ENCODE peak calls at places on chromosome 21, in eight cellular contexts. X, D, P, I, B, Y, E and R are unnamed samples.

GRCh38 chr21:44874497-44875331 is 1.2 kb upstream of the PTTG1IP start:
- DNase-seq in X (no peak), D (peak), P (peak), I (peak), B (peak), Y (peak), E (no peak), R (peak)

GRCh38 chr21:42703936-42704335 is 50.5 kb downstream of the PDE9A start:
- DNase-seq in X (no peak), D (no peak), P (no peak), I (no peak), B (peak), Y (no peak), E (no peak), R (no peak)

GRCh38 chr21:45266518-45267389 is 20.9 kb downstream of the POFUT2 start:
- DNase-seq in X (no peak), D (no peak), P (no peak), I (no peak), B (peak), Y (no peak), E (no peak), R (peak)

GRCh38 chr21:45844181-45844580 is 137.4 kb upstream of the COL6A1 start:
- DNase-seq in X (no peak), D (no peak), P (no peak), I (no peak), B (peak), Y (no peak), E (no peak), R (no peak)

GRCh38 chr21:45543710-45544448 is 1.6 kb upstream of the SLC19A1 start:
- DNase-seq in X (no peak), D (no peak), P (no peak), I (no peak), B (peak), Y (no peak), E (no peak), R (peak)

GRCh38 chr21:38503588-38503987 is 5.3 kb upstream of the ERG start:
- DNase-seq in X (no peak), D (peak), P (no peak), I (no peak), B (no peak), Y (no peak), E (no peak), R (no peak)

GRCh38 chr21:45482899-45483821 is 59.1 kb downstream of the SLC19A1 start:
- DNase-seq in X (no peak), D (no peak), P (no peak), I (peak), B (no peak), Y (no peak), E (no peak), R (no peak)

GRCh38 chr21:33937931-33938339 is 22.3 kb upstream of the ATP5PO start:
- DNase-seq in X (no peak), D (no peak), P (no peak), I (peak), B (no peak), Y (no peak), E (no peak), R (peak)

GRCh38 chr21:14617836-14618235 is 71.7 kb upstream of the SAMSN1 start:
- DNase-seq in X (no peak), D (no peak), P (no peak), I (no peak), B (no peak), Y (peak), E (no peak), R (no peak)

GRCh38 chr21:19433623-19434022 is 1030.0 kb upstream of the TMPRSS15 start:
- DNase-seq in X (no peak), D (no peak), P (no peak), I (no peak), B (no peak), Y (no peak), E (no peak), R (no peak)

GRCh38 chr21:39850333-39850732 is 16.9 kb upstream of the PCP4 start:
- DNase-seq in X (no peak), D (no peak), P (peak), I (no peak), B (peak), Y (peak), E (no peak), R (no peak)

GRCh38 chr21:35428489-35428888 is 379.4 kb upstream of the RUNX1 start:
- DNase-seq in X (no peak), D (peak), P (no peak), I (no peak), B (peak), Y (no peak), E (no peak), R (peak)

GRCh38 chr21:39111928-39112327 is 71.3 kb downstream of the PSMG1 start:
- DNase-seq in X (no peak), D (peak), P (no peak), I (no peak), B (no peak), Y (no peak), E (no peak), R (no peak)

GRCh38 chr21:31873696-31874599 is 1.1 kb downstream of the HUNK start:
- DNase-seq in X (no peak), D (peak), P (peak), I (peak), B (peak), Y (peak), E (peak), R (peak)

GRCh38 chr21:28632718-28633408 is 359.8 kb downstream of the LTN1 start:
- DNase-seq in X (peak), D (peak), P (no peak), I (no peak), B (no peak), Y (no peak), E (no peak), R (no peak)

GRCh38 chr21:44730028-44730395 is 18.6 kb upstream of the TSPEAR start:
- DNase-seq in X (no peak), D (no peak), P (no peak), I (no peak), B (no peak), Y (no peak), E (no peak), R (no peak)